ENCODE peak calls at places on chromosomes 6 and 20, in five cellular contexts. I is upper lobe of left lung; T is fibroblast of lung; K is colonic mucosa; U is CD8-positive, alpha-beta memory T cell. H is an unnamed sample.

GRCh38 chr20:63347081-63347741 is 13.9 kb downstream of the CHRNA4 start:
- DNase-seq in I (no peak), T (no peak), K (no peak), U (no peak), H (no peak)

GRCh38 chr6:128483472-128484135 is 36.8 kb downstream of the PTPRK start:
- DNase-seq in I (no peak), T (no peak), K (no peak), U (no peak), H (no peak)

GRCh38 chr20:47187450-47188195 is 168.9 kb downstream of the ZMYND8 start:
- DNase-seq in I (no peak), T (no peak), K (no peak), U (no peak), H (no peak)

GRCh38 chr20:13700761-13701160 is 62.0 kb upstream of the TASP1 start:
- DNase-seq in I (no peak), T (no peak), K (no peak), U (no peak), H (no peak)

GRCh38 chr6:52310932-52311331 is 26.4 kb upstream of the MCM3 start:
- DNase-seq in I (no peak), T (no peak), K (no peak), U (no peak), H (no peak)

GRCh38 chr6:128844598-128844997 is 38.3 kb upstream of the LAMA2 start:
- DNase-seq in I (no peak), T (no peak), K (no peak), U (no peak), H (no peak)

GRCh38 chr6:144993870-144994269 is 708.7 kb downstream of the UTRN start:
- DNase-seq in I (no peak), T (peak; percentile 49), K (no peak), U (no peak), H (no peak)

GRCh38 chr20:5714261-5715041 is 35.8 kb upstream of the SHLD1 start:
- DNase-seq in I (no peak), T (no peak), K (no peak), U (peak; percentile 55), H (no peak)

GRCh38 chr20:43590036-43590391 is 723 bp upstream of the IFT52 start:
- DNase-seq in I (peak; percentile 26), T (no peak), K (peak; percentile 25), U (no peak), H (no peak)

GRCh38 chr20:51880188-51880587 is 77.9 kb upstream of the SALL4 start:
- DNase-seq in I (no peak), T (no peak), K (no peak), U (no peak), H (no peak)

GRCh38 chr6:121897337-121897760 is 461.9 kb downstream of the GJA1 start:
- DNase-seq in I (no peak), T (no peak), K (no peak), U (no peak), H (no peak)

GRCh38 chr6:47165918-47166317 is 123.8 kb upstream of the ADGRF1 start:
- DNase-seq in I (no peak), T (peak; percentile 64), K (no peak), U (no peak), H (no peak)

GRCh38 chr6:5464096-5464885 is 203.0 kb downstream of the FARS2 start:
- DNase-seq in I (no peak), T (no peak), K (no peak), U (no peak), H (no peak)

GRCh38 chr6:112886415-112886814 is 539.3 kb downstream of the RFPL4B start:
- DNase-seq in I (no peak), T (no peak), K (no peak), U (no peak), H (no peak)

GRCh38 chr20:31652917-31653385 is 15.2 kb downstream of the COX4I2 start:
- DNase-seq in I (no peak), T (peak; percentile 86), K (no peak), U (no peak), H (no peak)

GRCh38 chr6:62371395-62371794 is 85.4 kb upstream of the KHDRBS2 start:
- DNase-seq in I (no peak), T (no peak), K (no peak), U (no peak), H (no peak)

GRCh38 chr6:145669627-145670034 is 65.7 kb downstream of the EPM2A start:
- DNase-seq in I (no peak), T (peak; percentile 52), K (no peak), U (no peak), H (no peak)

GRCh38 chr6:113732384-113732966 is 124.7 kb upstream of the MARCKS start:
- DNase-seq in I (no peak), T (peak; percentile 59), K (peak; percentile 37), U (no peak), H (peak; percentile 49)

GRCh38 chr6:35486005-35486925 is 10.6 kb downstream of the TEAD3 start:
- DNase-seq in I (peak; percentile 70), T (no peak), K (peak; percentile 94), U (no peak), H (peak; percentile 95)

GRCh38 chr6:20658053-20658452 is 123.8 kb downstream of the CDKAL1 start:
- DNase-seq in I (no peak), T (no peak), K (no peak), U (no peak), H (no peak)

GRCh38 chr20:1875762-1876161 is 19.4 kb upstream of the SIRPA start:
- DNase-seq in I (no peak), T (no peak), K (no peak), U (no peak), H (no peak)

GRCh38 chr6:140784573-140784972 is 1348.2 kb upstream of the GJE1 start:
- DNase-seq in I (no peak), T (no peak), K (no peak), U (no peak), H (no peak)

GRCh38 chr6:147035891-147036290 is 168.3 kb upstream of the STXBP5 start:
- DNase-seq in I (no peak), T (peak; percentile 73), K (no peak), U (no peak), H (no peak)

GRCh38 chr6:119179842-119180241 is 101.4 kb upstream of the FAM184A start:
- DNase-seq in I (no peak), T (no peak), K (no peak), U (no peak), H (no peak)

GRCh38 chr6:137799950-137800568 is 67.0 kb upstream of the TNFAIP3 start:
- DNase-seq in I (peak; percentile 54), T (peak; percentile 63), K (peak; percentile 71), U (peak; percentile 44), H (no peak)

GRCh38 chr6:24766685-24767462 is 7.9 kb upstream of the GMNN start:
- DNase-seq in I (no peak), T (peak; percentile 63), K (no peak), U (no peak), H (no peak)

GRCh38 chr20:56974499-56975250 is 291.8 kb downstream of the BMP7 start:
- DNase-seq in I (peak; percentile 36), T (peak; percentile 45), K (peak; percentile 41), U (no peak), H (peak; percentile 68)

GRCh38 chr6:146090474-146090873 is 61.6 kb downstream of the GRM1 start:
- DNase-seq in I (no peak), T (no peak), K (no peak), U (no peak), H (no peak)

GRCh38 chr6:43644940-43645612 is at the start of gene RSPH9:
- DNase-seq in I (peak; percentile 83), T (peak; percentile 85), K (peak; percentile 79), U (peak; percentile 38), H (peak; percentile 80)

GRCh38 chr6:156859686-156860085 is 82.5 kb downstream of the ARID1B start:
- DNase-seq in I (no peak), T (no peak), K (no peak), U (no peak), H (no peak)

GRCh38 chr20:62236200-62236599 is 2.1 kb upstream of the OSBPL2 start:
- DNase-seq in I (no peak), T (no peak), K (no peak), U (no peak), H (no peak)

GRCh38 chr6:21256197-21256596 is 337.4 kb upstream of the SOX4 start:
- DNase-seq in I (no peak), T (no peak), K (no peak), U (no peak), H (no peak)

DNA sequence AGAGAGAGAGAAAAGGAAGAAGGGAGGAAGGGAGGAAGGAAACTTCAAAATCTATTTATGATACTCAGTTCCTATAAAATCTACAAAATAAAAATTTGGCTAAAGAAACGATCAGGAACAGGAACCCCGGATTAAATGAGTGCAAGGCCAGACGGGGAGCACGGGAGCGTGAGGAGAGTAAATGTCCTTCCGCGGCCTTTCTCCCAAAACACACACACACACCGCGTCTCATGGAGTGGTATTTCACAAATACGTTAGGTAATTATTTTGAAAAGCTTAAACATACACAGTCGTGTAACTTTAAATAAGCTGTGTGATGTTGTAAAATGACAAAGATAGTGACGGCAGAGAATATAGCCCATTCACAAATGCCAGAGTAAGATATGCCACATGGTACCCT is 125.7 kb upstream of the AFDN start:
- DNase-seq in I (no peak), T (no peak), K (no peak), U (no peak), H (no peak)
- H3K9me3 ChIP-seq in I (no peaks in the 10 kb centered on the region), T (no peaks in the 10 kb centered on the region), K (no peaks in the 10 kb centered on the region), U (no peaks in the 10 kb centered on the region), H (no peaks in the 10 kb centered on the region)

GRCh38 chr6:68059261-68059660 is 575.8 kb upstream of the ADGRB3 start:
- DNase-seq in I (no peak), T (no peak), K (no peak), U (no peak), H (no peak)
- H3K9me3 ChIP-seq in I (peaks cover 5% of the 10 kb centered on the region), T (no peaks in the 10 kb centered on the region), K (no peaks in the 10 kb centered on the region), U (no peaks in the 10 kb centered on the region), H (no peaks in the 10 kb centered on the region)

GRCh38 chr6:9830808-9831207 is 584.1 kb downstream of the TFAP2A start:
- DNase-seq in I (no peak), T (no peak), K (no peak), U (no peak), H (no peak)

GRCh38 chr6:9825526-9825925 is 589.3 kb downstream of the TFAP2A start:
- DNase-seq in I (no peak), T (no peak), K (no peak), U (no peak), H (no peak)
- H3K9me3 ChIP-seq in I (no peaks in the 10 kb centered on the region), T (no peaks in the 10 kb centered on the region), K (no peaks in the 10 kb centered on the region), U (no peaks in the 10 kb centered on the region), H (no peaks in the 10 kb centered on the region)

GRCh38 chr20:25514747-25515340 is 70.5 kb downstream of the NINL start:
- DNase-seq in I (no peak), T (no peak), K (no peak), U (no peak), H (no peak)

GRCh38 chr20:25511183-25511582 is 74.1 kb downstream of the NINL start:
- DNase-seq in I (no peak), T (no peak), K (no peak), U (no peak), H (no peak)

GRCh38 chr20:25512709-25513108 is 72.6 kb downstream of the NINL start:
- DNase-seq in I (no peak), T (no peak), K (no peak), U (no peak), H (no peak)

GRCh38 chr20:25517124-25517523 is 68.2 kb downstream of the NINL start:
- DNase-seq in I (no peak), T (no peak), K (no peak), U (no peak), H (no peak)

DNA sequence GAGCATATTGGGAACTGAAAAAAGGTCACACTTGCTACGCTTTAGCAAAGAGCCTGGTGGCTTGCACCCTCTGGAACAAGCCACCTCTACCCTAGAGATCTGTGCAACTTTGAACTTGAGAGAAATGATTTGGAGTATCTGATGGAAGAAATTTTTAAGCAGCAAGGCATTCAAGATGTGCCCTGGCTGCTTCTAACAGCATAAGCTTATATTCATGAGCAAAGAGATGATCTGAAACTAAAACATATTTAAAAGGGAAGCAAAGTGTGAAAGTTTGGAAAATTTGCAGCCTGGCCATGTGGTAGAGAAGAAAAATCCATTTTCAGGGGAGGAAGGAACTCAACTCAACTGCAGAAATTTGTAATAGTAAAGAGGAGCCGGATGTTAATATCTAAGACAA is 71.1 kb downstream of the NINL start:
- DNase-seq in I (no peak), T (no peak), K (no peak), U (no peak), H (no peak)
- H3K9me3 ChIP-seq in I (peaks cover 26% of the 10 kb centered on the region), T (no peaks in the 10 kb centered on the region), K (peaks cover 5% of the 10 kb centered on the region), U (peaks cover 10% of the 10 kb centered on the region), H (peaks cover 27% of the 10 kb centered on the region)

H was measured in breast epithelium.